ENCODE peak calls at places on chromosomes 1 and 21, in nine cellular contexts. X is endothelial cell; Z is RPMI8226; G is activated T-cell treated with anti-CD3 and anti-CD28 coated beads for 1 hour; S is NCI-H1105; D is neural progenitor cell; K is naive thymus-derived CD8-positive, alpha-beta T cell; C is suprapubic skin; N is uterus. F is an unnamed sample.

GRCh38 chr1:94045465-94046056 is 75.4 kb downstream of the ABCA4 start:
- DNase-seq in S (no peak), D (peak), Z (peak), C (peak), X (peak), G (no peak), N (peak), K (peak), F (peak)

GRCh38 chr21:24829397-24829796 is 777.9 kb downstream of the MRPL39 start:
- DNase-seq in X (no peak), G (no peak), Z (no peak), S (no peak), K (no peak), N (no peak), D (no peak), C (no peak), F (no peak)

GRCh38 chr1:51564124-51564523 is 45.1 kb upstream of the EPS15 start:
- DNase-seq in G (no peak), S (no peak), D (no peak), X (no peak), K (no peak), N (no peak), Z (no peak), C (no peak), F (no peak)

GRCh38 chr1:33010946-33011731 is 25.5 kb downstream of the AK2 start:
- DNase-seq in S (no peak), K (no peak), C (peak), N (peak), Z (no peak), D (no peak), G (no peak), X (no peak), F (no peak)

GRCh38 chr1:234531181-234532132 is 52.5 kb upstream of the TARBP1 start:
- DNase-seq in N (peak), S (no peak), D (peak), K (no peak), X (no peak), C (peak), G (no peak), Z (no peak), F (peak)

GRCh38 chr21:37342046-37342632 is 24.4 kb upstream of the DYRK1A start:
- DNase-seq in N (no peak), G (no peak), K (no peak), X (no peak), Z (no peak), D (no peak), S (no peak), C (no peak), F (no peak)

GRCh38 chr1:65791860-65792670 is 630 bp upstream of the PDE4B start:
- DNase-seq in C (no peak), X (peak), K (no peak), S (no peak), Z (no peak), D (peak), G (no peak), N (no peak), F (no peak)

GRCh38 chr1:77095231-77095630 is 124.0 kb downstream of the PIGK start:
- DNase-seq in Z (no peak), S (no peak), X (no peak), N (no peak), G (no peak), C (no peak), K (no peak), D (no peak), F (no peak)

GRCh38 chr1:64598100-64598571 is 128.2 kb downstream of the CACHD1 start:
- DNase-seq in D (peak), G (no peak), K (no peak), X (no peak), N (no peak), C (no peak), S (no peak), Z (no peak), F (no peak)

GRCh38 chr1:73673980-73674379 is 524.0 kb downstream of the LRRIQ3 start:
- DNase-seq in C (no peak), Z (no peak), D (peak), X (no peak), K (no peak), S (peak), N (no peak), G (no peak), F (no peak)

GRCh38 chr21:34722684-34723300 is 54.0 kb downstream of the CLIC6 start:
- DNase-seq in K (no peak), G (peak), D (peak), S (no peak), C (no peak), Z (peak), X (peak), N (no peak), F (no peak)

GRCh38 chr1:114008352-114009041 is 29.2 kb downstream of the OLFML3 start:
- DNase-seq in G (no peak), X (no peak), N (no peak), Z (no peak), C (no peak), S (no peak), K (no peak), D (no peak), F (no peak)

GRCh38 chr1:184329255-184329953 is 57.4 kb upstream of the C1orf21 start:
- DNase-seq in S (no peak), Z (no peak), D (no peak), G (no peak), N (no peak), C (no peak), X (no peak), K (no peak), F (no peak)

GRCh38 chr1:50976890-50977574 is 7.0 kb downstream of the CDKN2C start:
- DNase-seq in S (peak), D (peak), K (peak), N (peak), Z (no peak), G (no peak), X (peak), C (no peak), F (no peak)

GRCh38 chr1:55275151-55275748 is 60.1 kb upstream of the USP24 start:
- DNase-seq in D (peak), C (no peak), N (no peak), X (no peak), S (no peak), K (no peak), Z (no peak), G (no peak), F (no peak)

GRCh38 chr1:202680586-202681352 is 29.5 kb downstream of the SYT2 start:
- DNase-seq in Z (no peak), G (no peak), N (no peak), K (no peak), X (no peak), D (peak), C (no peak), S (no peak), F (no peak)

GRCh38 chr1:1875932-1876331 is 15.0 kb downstream of the GNB1 start:
- DNase-seq in K (no peak), D (no peak), X (no peak), Z (no peak), G (no peak), C (no peak), S (no peak), N (no peak), F (no peak)

GRCh38 chr1:29944253-29944652 is 707.9 kb downstream of the PTPRU start:
- DNase-seq in N (no peak), S (no peak), K (no peak), C (no peak), G (no peak), D (no peak), Z (peak), X (no peak), F (no peak)

GRCh38 chr1:152970495-152970894 is at the start of gene SPRR4:
- DNase-seq in Z (no peak), C (no peak), G (no peak), D (no peak), N (no peak), X (no peak), S (no peak), K (no peak), F (no peak)

GRCh38 chr1:70486676-70487470 is 75.8 kb downstream of the CTH start:
- DNase-seq in X (no peak), K (no peak), D (no peak), N (peak), Z (peak), S (no peak), G (no peak), C (no peak), F (no peak)

GRCh38 chr1:58857673-58858343 is 74.0 kb upstream of the JUN start:
- DNase-seq in K (no peak), X (no peak), N (no peak), Z (no peak), S (no peak), G (no peak), C (no peak), D (no peak), F (no peak)

GRCh38 chr1:12496154-12496961 is 121.7 kb downstream of the DHRS3 start:
- DNase-seq in Z (no peak), S (no peak), G (no peak), X (no peak), C (no peak), N (no peak), D (no peak), K (no peak), F (no peak)

GRCh38 chr1:80457409-80457808 is 1343.3 kb upstream of the ADGRL2 start:
- DNase-seq in X (no peak), G (no peak), K (no peak), Z (no peak), N (no peak), D (peak), S (no peak), C (no peak), F (no peak)

GRCh38 chr1:9996624-9997582 is at the start of gene RBP7:
- DNase-seq in D (peak), X (peak), K (peak), S (no peak), N (peak), G (no peak), C (peak), Z (no peak), F (no peak)

GRCh38 chr21:40371329-40371728 is 475.6 kb downstream of the DSCAM start:
- DNase-seq in C (no peak), K (no peak), G (no peak), X (no peak), S (no peak), Z (no peak), D (no peak), N (no peak), F (no peak)

GRCh38 chr1:231421616-231421970 is 494 bp downstream of the EGLN1 start:
- DNase-seq in N (peak), D (no peak), Z (peak), C (no peak), S (peak), K (peak), X (peak), G (peak), F (peak)

GRCh38 chr1:25658791-25659431 is 42.3 kb downstream of the MAN1C1 start:
- DNase-seq in C (peak), S (no peak), Z (peak), G (no peak), N (peak), X (no peak), K (no peak), D (no peak), F (no peak)

GRCh38 chr1:41954533-41954944 is 35.8 kb upstream of the HIVEP3 start:
- DNase-seq in S (no peak), X (no peak), G (no peak), Z (no peak), N (no peak), D (no peak), K (no peak), C (no peak), F (no peak)

GRCh38 chr1:149884433-149885363 is 14.7 kb upstream of the BOLA1 start:
- DNase-seq in K (no peak), D (peak), X (no peak), N (no peak), G (no peak), C (no peak), S (peak), Z (peak), F (no peak)

GRCh38 chr1:21261551-21262281 is 28.5 kb downstream of the ECE1 start:
- DNase-seq in K (no peak), S (no peak), G (no peak), X (peak), Z (no peak), N (peak), C (peak), D (no peak), F (peak)

GRCh38 chr1:54715493-54716298 is at the start of gene TTC4:
- DNase-seq in Z (peak), N (peak), S (peak), K (peak), D (peak), C (peak), G (peak), X (peak), F (peak)

GRCh38 chr1:22255341-22256212 is 112.7 kb upstream of the WNT4 start:
- DNase-seq in C (no peak), D (no peak), Z (no peak), N (no peak), S (no peak), G (no peak), X (no peak), K (no peak), F (no peak)

GRCh38 chr1:162970021-162970420 is 99.1 kb upstream of the RGS4 start:
- DNase-seq in G (no peak), C (no peak), X (no peak), K (no peak), S (no peak), N (no peak), Z (no peak), D (no peak), F (no peak)

GRCh38 chr1:116574581-116575291 is 3.9 kb upstream of the CD58 start:
- DNase-seq in K (peak), N (peak), G (peak), D (peak), X (peak), S (peak), C (no peak), Z (peak), F (peak)

GRCh38 chr1:204828352-204828850 is 42.3 kb upstream of the NFASC start:
- DNase-seq in S (peak), K (no peak), G (peak), C (no peak), N (peak), X (peak), Z (peak), D (peak), F (peak)

GRCh38 chr1:6133146-6133895 is 46.8 kb downstream of the CHD5 start:
- DNase-seq in D (no peak), X (no peak), S (no peak), Z (no peak), N (no peak), G (no peak), K (no peak), C (no peak), F (no peak)

GRCh38 chr1:180451504-180451903 is 50.9 kb downstream of the ACBD6 start:
- DNase-seq in X (no peak), C (no peak), K (no peak), N (no peak), G (no peak), S (no peak), D (no peak), Z (no peak), F (no peak)

GRCh38 chr21:35924714-35925301 is 135.5 kb downstream of the SETD4 start:
- DNase-seq in Z (no peak), G (no peak), S (no peak), D (no peak), X (no peak), C (no peak), N (no peak), K (no peak), F (no peak)

GRCh38 chr1:43525995-43526394 is 4.7 kb upstream of the PTPRF start:
- DNase-seq in C (no peak), X (no peak), N (no peak), S (no peak), K (no peak), Z (no peak), G (no peak), D (no peak), F (no peak)

GRCh38 chr1:115757286-115757810 is 11.2 kb downstream of the CASQ2 start:
- DNase-seq in D (no peak), S (no peak), G (no peak), X (no peak), K (no peak), N (no peak), Z (no peak), C (no peak), F (no peak)

F was measured in sciatic nerve.